ENCODE peak calls at places on chromosomes 2 and 18, in nine cellular contexts. S is ovary, W is pancreas, F is astrocyte, M is left ventricle myocardium inferior, T is heart left ventricle, N is kidney, L is adrenal gland, U is Karpas-422. Y is an unnamed sample.
A peak's percentile ranks its signal among the peaks of the same experiment; 100 is the strongest.

GRCh38 chr2:166675553-166675952 is 181.5 kb upstream of the SCN7A start:
- DNase-seq in T (no peak), U (no peak), W (no peak), M (no peak), L (no peak), F (no peak), N (no peak), S (no peak), Y (no peak)

GRCh38 chr18:23918395-23919032 is 96.0 kb upstream of the TTC39C start:
- DNase-seq in N (no peak), W (peak; percentile 35), F (peak; percentile 19), U (peak; percentile 84), M (peak; percentile 68), S (peak; percentile 84), L (peak; percentile 83), T (peak; percentile 74), Y (peak; percentile 75)

GRCh38 chr18:78924301-78925192 is 55.1 kb upstream of the SALL3 start:
- DNase-seq in T (no peak), U (no peak), W (no peak), L (no peak), M (no peak), N (peak; percentile 48), F (no peak), S (no peak), Y (no peak)

GRCh38 chr2:103788875-103789715 is 1027.3 kb downstream of the TMEM182 start:
- DNase-seq in F (peak; percentile 56), N (peak; percentile 64), T (peak; percentile 41), L (peak; percentile 61), M (peak; percentile 14), U (no peak), W (peak; percentile 42), S (no peak), Y (no peak)

GRCh38 chr2:127176371-127177311 is 43.5 kb downstream of the CYP27C1 start:
- DNase-seq in S (peak; percentile 60), L (peak; percentile 44), F (no peak), N (peak; percentile 92), U (no peak), W (no peak), M (no peak), T (peak; percentile 38), Y (peak; percentile 69)

GRCh38 chr2:29367986-29368677 is 252.9 kb downstream of the CLIP4 start:
- DNase-seq in S (no peak), F (no peak), T (no peak), L (no peak), M (no peak), U (no peak), N (no peak), W (no peak), Y (no peak)

GRCh38 chr18:53757346-53757745 is 467.1 kb downstream of the MBD2 start:
- DNase-seq in W (no peak), M (no peak), L (no peak), F (no peak), S (no peak), U (no peak), N (no peak), T (no peak), Y (no peak)

GRCh38 chr2:177989029-177989885 is 83.3 kb downstream of the PDE11A start:
- DNase-seq in T (no peak), S (no peak), W (no peak), U (no peak), L (no peak), M (no peak), N (no peak), F (peak; percentile 93), Y (no peak)

GRCh38 chr2:19580264-19580663 is 221.8 kb upstream of the OSR1 start:
- DNase-seq in S (no peak), T (no peak), F (no peak), W (no peak), M (no peak), U (no peak), N (no peak), L (no peak), Y (no peak)

GRCh38 chr18:73959341-73959740 is 188.3 kb downstream of the FBXO15 start:
- DNase-seq in T (no peak), F (no peak), M (no peak), U (no peak), N (no peak), S (no peak), L (no peak), W (no peak), Y (no peak)

GRCh38 chr2:235458839-235459273 is 35.0 kb upstream of the AGAP1 start:
- DNase-seq in F (peak; percentile 27), N (peak; percentile 93), W (peak; percentile 23), M (peak; percentile 22), U (no peak), L (peak; percentile 83), T (no peak), S (peak; percentile 39), Y (peak; percentile 64)

GRCh38 chr2:27583390-27583915 is 611 bp downstream of the ZNF512 start:
- DNase-seq in S (no peak), L (no peak), U (no peak), N (no peak), M (no peak), W (no peak), F (no peak), T (no peak), Y (no peak)

GRCh38 chr2:23602113-23602512 is 217.1 kb downstream of the KLHL29 start:
- DNase-seq in T (no peak), M (no peak), F (peak; percentile 70), N (peak; percentile 53), U (no peak), S (no peak), W (no peak), L (peak; percentile 81), Y (no peak)

DNA sequence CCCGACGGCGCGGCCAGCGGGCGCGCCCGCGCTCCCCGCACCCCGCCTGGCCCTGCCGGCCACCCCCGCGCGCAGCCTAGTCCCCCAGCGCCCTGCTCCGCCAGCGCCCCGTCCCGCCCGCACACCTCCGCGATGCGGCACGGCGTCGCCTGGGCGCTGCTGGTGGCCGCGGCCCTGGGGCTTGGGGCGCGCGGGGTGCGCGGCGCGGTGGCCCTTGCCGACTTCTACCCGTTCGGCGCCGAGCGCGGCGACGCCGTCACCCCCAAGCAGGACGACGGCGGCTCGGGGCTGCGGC is 235 bp downstream of the SNED1 start:
- DNase-seq in F (no peak), L (no peak), S (no peak), U (no peak), T (no peak), M (no peak), N (no peak), W (no peak), Y (no peak)
- H3K4me1 ChIP-seq in F (peaks cover 8% of the 10 kb centered on the region), L (peaks cover 42% of the 10 kb centered on the region), S (peaks cover 49% of the 10 kb centered on the region), U (no peaks in the 10 kb centered on the region), T (peaks cover 43% of the 10 kb centered on the region), M (peaks cover 59% of the 10 kb centered on the region), N (peaks cover 8% of the 10 kb centered on the region), W (peaks cover 20% of the 10 kb centered on the region), Y (peaks cover 71% of the 10 kb centered on the region)

GRCh38 chr2:168216351-168217005 is 30.9 kb downstream of the STK39 start:
- DNase-seq in N (no peak), F (peak; percentile 72), M (no peak), T (no peak), U (no peak), W (no peak), L (no peak), S (no peak), Y (no peak)
- H3K4me1 ChIP-seq in N (peaks cover 4% of the 10 kb centered on the region), F (peaks cover 39% of the 10 kb centered on the region), M (peaks cover 45% of the 10 kb centered on the region), T (peaks cover 28% of the 10 kb centered on the region), U (peaks cover 15% of the 10 kb centered on the region), W (peaks cover 21% of the 10 kb centered on the region), L (no peaks in the 10 kb centered on the region), S (no peaks in the 10 kb centered on the region), Y (peaks cover 12% of the 10 kb centered on the region)

DNA sequence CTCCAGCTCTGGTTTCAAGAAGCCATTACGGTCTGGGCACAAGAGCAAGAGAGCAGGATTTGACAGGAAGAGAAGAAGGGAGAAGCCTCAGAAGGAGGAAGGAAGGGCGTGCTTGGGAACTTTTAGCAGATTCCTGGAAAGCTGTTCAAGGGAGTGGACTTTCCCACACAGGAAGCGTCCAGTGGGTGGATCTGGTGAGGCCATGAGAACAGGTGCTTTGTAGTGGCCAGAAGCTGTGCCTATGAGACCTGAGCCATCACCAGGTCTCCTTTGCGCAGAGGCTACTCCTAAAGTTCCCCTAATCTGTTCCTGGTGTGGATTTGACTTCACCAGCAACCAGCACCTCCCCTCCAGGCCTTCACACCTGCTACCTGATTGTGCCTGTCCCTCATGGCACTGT is 62.3 kb downstream of the CD226 start:
- DNase-seq in L (no peak), M (no peak), F (no peak), S (no peak), W (no peak), N (no peak), T (no peak), U (no peak), Y (no peak)
- H3K4me1 ChIP-seq in L (no peaks in the 10 kb centered on the region), M (peaks cover 12% of the 10 kb centered on the region), F (no peaks in the 10 kb centered on the region), S (no peaks in the 10 kb centered on the region), W (no peaks in the 10 kb centered on the region), N (no peaks in the 10 kb centered on the region), T (peaks cover 4% of the 10 kb centered on the region), U (peaks cover 11% of the 10 kb centered on the region), Y (no peaks in the 10 kb centered on the region)

GRCh38 chr2:39515897-39516346 is 78.8 kb upstream of the MAP4K3 start:
- DNase-seq in S (no peak), U (no peak), M (no peak), W (no peak), L (no peak), F (no peak), T (no peak), N (no peak), Y (no peak)

GRCh38 chr2:39516347-39517101 is 79.4 kb upstream of the MAP4K3 start:
- DNase-seq in F (no peak), S (peak; percentile 62), W (peak; percentile 29), L (no peak), T (peak; percentile 75), U (no peak), N (no peak), M (peak; percentile 55), Y (no peak)

GRCh38 chr2:39515273-39515896 is 78.3 kb upstream of the MAP4K3 start:
- DNase-seq in L (no peak), U (no peak), M (no peak), W (no peak), N (no peak), F (no peak), T (no peak), S (no peak), Y (no peak)

GRCh38 chr2:39513641-39514094 is 76.6 kb upstream of the MAP4K3 start:
- DNase-seq in W (no peak), N (no peak), F (peak; percentile 97), T (peak; percentile 62), M (peak; percentile 24), L (peak; percentile 78), S (no peak), U (peak; percentile 66), Y (no peak)

DNA sequence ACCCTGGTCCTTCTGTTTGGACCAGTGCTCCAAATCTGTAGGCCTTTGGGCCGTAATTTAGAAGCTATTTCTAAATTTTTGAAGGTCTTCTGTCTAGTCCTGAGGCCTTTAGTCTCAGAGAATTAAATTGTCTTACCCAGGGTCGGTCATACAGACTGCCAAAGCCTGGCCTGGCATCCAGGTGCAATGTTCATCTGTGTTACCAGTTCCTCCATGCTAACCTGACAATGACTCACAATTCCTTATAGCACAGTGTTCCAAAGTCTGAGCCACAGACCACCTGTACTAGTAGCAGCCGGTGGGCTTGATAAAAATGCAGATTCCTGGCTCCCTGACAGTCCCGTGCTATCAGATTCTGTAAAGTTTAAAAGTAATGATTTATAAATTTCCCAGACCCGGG is 77.7 kb upstream of the MAP4K3 start:
- DNase-seq in L (no peak), M (no peak), T (no peak), S (no peak), W (no peak), U (no peak), N (no peak), F (no peak), Y (no peak)
- H3K4me1 ChIP-seq in L (peaks cover 32% of the 10 kb centered on the region), M (peaks cover 91% of the 10 kb centered on the region), T (peaks cover 75% of the 10 kb centered on the region), S (peaks cover 11% of the 10 kb centered on the region), W (peaks cover 19% of the 10 kb centered on the region), U (no peaks in the 10 kb centered on the region), N (peaks cover 62% of the 10 kb centered on the region), F (peaks cover 31% of the 10 kb centered on the region), Y (peaks cover 66% of the 10 kb centered on the region)

Y was measured in lower lobe of right lung.